ENCODE peak calls at places on chromosomes 12 and 14, in six cellular contexts. One of them, this sample, is unnamed.
A peak's percentile ranks its signal among the peaks of the same experiment; 100 is the strongest.

GRCh38 chr14:61466249-61466904 is 145.0 kb downstream of the PRKCH start:
- ATAC-seq in upper lobe of left lung: peak; percentile 73
- ATAC-seq in HepG2: no peak
- ATAC-seq in GM12878: no peak
- ATAC-seq in HCT116: no peak
- ATAC-seq in K562: no peak
- ATAC-seq in this sample: peak; percentile 72

GRCh38 chr12:5904441-5904840 is 40.6 kb downstream of the ANO2 start:
- ATAC-seq in upper lobe of left lung: no peak
- ATAC-seq in HepG2: no peak
- ATAC-seq in GM12878: no peak
- ATAC-seq in HCT116: no peak
- ATAC-seq in K562: no peak
- ATAC-seq in this sample: no peak

GRCh38 chr12:75842119-75842518 is 189.5 kb downstream of the PHLDA1 start:
- ATAC-seq in upper lobe of left lung: no peak
- ATAC-seq in HepG2: no peak
- ATAC-seq in GM12878: no peak
- ATAC-seq in HCT116: no peak
- ATAC-seq in K562: no peak
- ATAC-seq in this sample: no peak

GRCh38 chr14:53517276-53517960 is 364.3 kb upstream of the DDHD1 start:
- ATAC-seq in upper lobe of left lung: no peak
- ATAC-seq in HepG2: no peak
- ATAC-seq in GM12878: no peak
- ATAC-seq in HCT116: no peak
- ATAC-seq in K562: no peak
- ATAC-seq in this sample: no peak

GRCh38 chr12:132423251-132424117 is 66.5 kb upstream of the FBRSL1 start:
- ATAC-seq in upper lobe of left lung: no peak
- ATAC-seq in HepG2: peak; percentile 55
- ATAC-seq in GM12878: peak; percentile 54
- ATAC-seq in HCT116: peak; percentile 73
- ATAC-seq in K562: peak; percentile 87
- ATAC-seq in this sample: no peak

GRCh38 chr14:53190938-53191337 is 37.8 kb upstream of the DDHD1 start:
- ATAC-seq in upper lobe of left lung: no peak
- ATAC-seq in HepG2: no peak
- ATAC-seq in GM12878: peak; percentile 71
- ATAC-seq in HCT116: no peak
- ATAC-seq in K562: no peak
- ATAC-seq in this sample: no peak

GRCh38 chr12:6767592-6768384 is 1.6 kb downstream of the PTMS start:
- ATAC-seq in upper lobe of left lung: no peak
- ATAC-seq in HepG2: peak; percentile 45
- ATAC-seq in GM12878: no peak
- ATAC-seq in HCT116: no peak
- ATAC-seq in K562: peak; percentile 2
- ATAC-seq in this sample: no peak

GRCh38 chr12:51369581-51369980 is 21.6 kb downstream of the GALNT6 start:
- ATAC-seq in upper lobe of left lung: no peak
- ATAC-seq in HepG2: no peak
- ATAC-seq in GM12878: no peak
- ATAC-seq in HCT116: no peak
- ATAC-seq in K562: no peak
- ATAC-seq in this sample: no peak

GRCh38 chr12:51403744-51404143 is 12.5 kb upstream of the GALNT6 start:
- ATAC-seq in upper lobe of left lung: peak; percentile 63
- ATAC-seq in HepG2: no peak
- ATAC-seq in GM12878: no peak
- ATAC-seq in HCT116: no peak
- ATAC-seq in K562: no peak
- ATAC-seq in this sample: no peak

GRCh38 chr14:87745507-87746118 is 247.4 kb downstream of the GALC start:
- ATAC-seq in upper lobe of left lung: no peak
- ATAC-seq in HepG2: peak; percentile 84
- ATAC-seq in GM12878: peak; percentile 83
- ATAC-seq in HCT116: no peak
- ATAC-seq in K562: no peak
- ATAC-seq in this sample: no peak

GRCh38 chr14:85634205-85634604 is 104.3 kb downstream of the FLRT2 start:
- ATAC-seq in upper lobe of left lung: no peak
- ATAC-seq in HepG2: no peak
- ATAC-seq in GM12878: no peak
- ATAC-seq in HCT116: no peak
- ATAC-seq in K562: no peak
- ATAC-seq in this sample: no peak

GRCh38 chr14:52596861-52597260 is 44.2 kb downstream of the GPR137C start:
- ATAC-seq in upper lobe of left lung: no peak
- ATAC-seq in HepG2: no peak
- ATAC-seq in GM12878: no peak
- ATAC-seq in HCT116: no peak
- ATAC-seq in K562: no peak
- ATAC-seq in this sample: no peak

GRCh38 chr14:51726166-51726899 is 74.6 kb downstream of the FRMD6 start:
- ATAC-seq in upper lobe of left lung: no peak
- ATAC-seq in HepG2: no peak
- ATAC-seq in GM12878: no peak
- ATAC-seq in HCT116: no peak
- ATAC-seq in K562: no peak
- ATAC-seq in this sample: no peak

GRCh38 chr12:113461666-113462065 is 10.0 kb downstream of the LHX5 start:
- ATAC-seq in upper lobe of left lung: no peak
- ATAC-seq in HepG2: peak; percentile 60
- ATAC-seq in GM12878: peak; percentile 69
- ATAC-seq in HCT116: peak; percentile 73
- ATAC-seq in K562: peak; percentile 84
- ATAC-seq in this sample: no peak

GRCh38 chr12:54680374-54680773 is 32.2 kb upstream of the DCD start:
- ATAC-seq in upper lobe of left lung: peak; percentile 8
- ATAC-seq in HepG2: peak; percentile 93
- ATAC-seq in GM12878: peak; percentile 94
- ATAC-seq in HCT116: peak; percentile 98
- ATAC-seq in K562: peak; percentile 96
- ATAC-seq in this sample: no peak

DNA sequence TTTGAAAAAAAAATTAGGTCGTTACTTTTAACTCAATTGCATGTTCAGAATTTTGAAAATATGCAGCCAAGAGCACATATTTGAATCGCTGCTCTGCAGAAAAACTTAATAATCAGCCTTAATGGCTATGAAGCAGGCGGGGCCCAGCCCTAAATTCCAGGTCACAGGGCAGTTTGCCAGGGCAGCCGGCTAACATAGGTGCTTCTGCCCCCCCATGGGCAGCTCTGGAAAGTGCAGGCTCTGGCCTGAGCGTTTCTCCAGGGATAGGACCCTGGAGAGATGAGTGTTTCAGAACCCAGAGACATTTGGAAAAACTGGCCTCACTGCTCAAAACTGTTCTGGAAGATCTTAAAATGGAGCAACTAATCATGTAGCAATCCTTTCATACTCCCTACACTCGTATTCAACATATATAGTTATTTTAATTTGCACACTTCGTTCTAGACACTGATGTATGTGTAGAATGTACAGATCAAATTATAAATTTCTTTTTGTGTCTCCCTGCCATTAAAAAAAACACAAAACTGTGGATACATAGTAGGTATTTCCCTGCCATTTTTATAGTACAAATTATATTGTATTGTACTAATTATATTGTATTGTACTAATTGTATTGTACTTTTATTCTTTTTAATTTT is 26.0 kb upstream of the PTGR2 start:
- ATAC-seq in upper lobe of left lung: peak; percentile 95
- ATAC-seq in HepG2: peak; percentile 92
- ATAC-seq in GM12878: peak; percentile 88
- ATAC-seq in HCT116: peak; percentile 96
- ATAC-seq in K562: peak; percentile 97
- ATAC-seq in this sample: peak; percentile 95
- TF ChIP-seq POLR2AphosphoS5 in upper lobe of left lung: no peak
- TF ChIP-seq POLR2AphosphoS5 in HepG2: no peak
- TF ChIP-seq POLR2AphosphoS5 in GM12878: no peak
- TF ChIP-seq POLR2AphosphoS5 in HCT116: no peak
- TF ChIP-seq POLR2AphosphoS5 in K562: no peak
- TF ChIP-seq POLR2AphosphoS5 in this sample: peak; percentile 92

DNA sequence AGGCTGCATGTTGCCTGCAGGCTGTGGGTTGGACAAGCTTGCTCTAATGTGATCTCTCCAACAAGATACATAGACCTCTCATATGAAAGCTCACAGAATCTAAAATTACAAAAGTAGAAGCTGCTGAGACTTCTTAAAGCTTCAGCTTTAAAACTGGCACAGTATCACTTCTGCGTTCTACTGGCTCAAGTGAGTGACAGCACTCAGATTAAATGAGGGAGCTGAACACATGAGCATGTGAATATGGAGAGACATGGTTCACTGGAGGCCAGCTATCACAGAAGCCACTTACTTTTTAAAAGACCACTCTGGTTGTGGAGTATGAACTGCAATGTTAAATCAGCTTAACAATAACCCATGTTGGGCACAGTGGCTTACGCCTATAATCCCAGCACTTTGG is 29.1 kb upstream of the ANO6 start:
- ATAC-seq in upper lobe of left lung: no peak
- ATAC-seq in HepG2: no peak
- ATAC-seq in GM12878: no peak
- ATAC-seq in HCT116: no peak
- ATAC-seq in K562: no peak
- ATAC-seq in this sample: no peak
- TF ChIP-seq POLR2A in upper lobe of left lung: no peak
- TF ChIP-seq POLR2A in HepG2: no peak
- TF ChIP-seq POLR2A in GM12878: no peak
- TF ChIP-seq POLR2A in HCT116: no peak
- TF ChIP-seq POLR2A in K562: no peak
- TF ChIP-seq POLR2A in this sample: no peak

GRCh38 chr14:32545858-32546210 is 216.7 kb downstream of the AKAP6 start:
- ATAC-seq in upper lobe of left lung: no peak
- ATAC-seq in HepG2: no peak
- ATAC-seq in GM12878: no peak
- ATAC-seq in HCT116: no peak
- ATAC-seq in K562: no peak
- ATAC-seq in this sample: no peak
- H3K9me3 ChIP-seq in upper lobe of left lung: no peaks in the 10 kb centered on the region
- H3K9me3 ChIP-seq in HepG2: no peaks in the 10 kb centered on the region
- H3K9me3 ChIP-seq in GM12878: no peaks in the 10 kb centered on the region
- H3K9me3 ChIP-seq in HCT116: no peaks in the 10 kb centered on the region
- H3K9me3 ChIP-seq in K562: no peaks in the 10 kb centered on the region
- H3K9me3 ChIP-seq in this sample: no peaks in the 10 kb centered on the region

GRCh38 chr12:26751179-26751578 is 81.8 kb downstream of the ITPR2 start:
- ATAC-seq in upper lobe of left lung: no peak
- ATAC-seq in HepG2: no peak
- ATAC-seq in GM12878: no peak
- ATAC-seq in HCT116: no peak
- ATAC-seq in K562: no peak
- ATAC-seq in this sample: no peak

GRCh38 chr12:26748412-26748740 is 84.6 kb downstream of the ITPR2 start:
- ATAC-seq in upper lobe of left lung: no peak
- ATAC-seq in HepG2: no peak
- ATAC-seq in GM12878: peak; percentile 21
- ATAC-seq in HCT116: no peak
- ATAC-seq in K562: no peak
- ATAC-seq in this sample: no peak

GRCh38 chr12:26749781-26750180 is 83.2 kb downstream of the ITPR2 start:
- ATAC-seq in upper lobe of left lung: no peak
- ATAC-seq in HepG2: no peak
- ATAC-seq in GM12878: peak; percentile 85
- ATAC-seq in HCT116: no peak
- ATAC-seq in K562: no peak
- ATAC-seq in this sample: no peak

GRCh38 chr12:26750531-26751171 is 82.3 kb downstream of the ITPR2 start:
- ATAC-seq in upper lobe of left lung: no peak
- ATAC-seq in HepG2: no peak
- ATAC-seq in GM12878: peak; percentile 72
- ATAC-seq in HCT116: no peak
- ATAC-seq in K562: no peak
- ATAC-seq in this sample: no peak

DNA sequence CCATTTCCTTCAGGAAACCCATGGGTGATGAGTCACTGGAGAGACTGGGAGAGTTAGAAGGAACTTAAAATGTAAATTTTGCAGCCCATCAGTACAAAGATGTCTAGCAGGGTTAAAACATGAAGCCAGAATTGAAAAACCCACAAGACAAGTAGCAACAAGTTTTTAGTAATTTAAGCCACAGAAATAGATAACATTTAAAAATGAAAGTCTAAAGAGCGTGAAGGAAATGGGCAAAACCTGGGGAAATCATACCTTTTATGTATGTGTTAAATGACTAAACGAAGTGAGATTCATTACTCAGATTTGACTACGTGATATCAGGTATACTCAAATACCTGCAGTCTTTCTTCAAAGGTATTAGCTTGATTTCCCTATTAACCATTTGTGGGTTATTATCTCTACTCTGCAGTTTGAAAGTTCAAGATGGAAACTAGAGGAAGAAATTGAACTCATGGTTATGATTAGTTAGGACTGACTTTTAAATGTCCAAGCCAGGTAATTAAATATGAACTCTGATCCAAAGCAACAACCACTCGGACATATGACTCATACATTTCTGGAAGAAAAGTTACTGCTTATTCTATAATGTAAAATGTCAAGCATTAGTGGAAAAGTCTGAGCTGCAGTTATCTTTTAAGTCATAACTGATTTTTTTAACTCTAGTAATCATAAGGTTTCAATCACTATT is 84.1 kb downstream of the ITPR2 start:
- ATAC-seq in upper lobe of left lung: no peak
- ATAC-seq in HepG2: no peak
- ATAC-seq in GM12878: peak; percentile 56
- ATAC-seq in HCT116: no peak
- ATAC-seq in K562: no peak
- ATAC-seq in this sample: no peak
- TF ChIP-seq POLR2AphosphoS5 in upper lobe of left lung: no peak
- TF ChIP-seq POLR2AphosphoS5 in HepG2: no peak
- TF ChIP-seq POLR2AphosphoS5 in GM12878: no peak
- TF ChIP-seq POLR2AphosphoS5 in HCT116: no peak
- TF ChIP-seq POLR2AphosphoS5 in K562: no peak
- TF ChIP-seq POLR2AphosphoS5 in this sample: no peak

GRCh38 chr14:68908860-68909259 is 70.2 kb downstream of the ACTN1 start:
- ATAC-seq in upper lobe of left lung: no peak
- ATAC-seq in HepG2: no peak
- ATAC-seq in GM12878: no peak
- ATAC-seq in HCT116: no peak
- ATAC-seq in K562: no peak
- ATAC-seq in this sample: peak; percentile 21

GRCh38 chr14:68905107-68905895 is 73.8 kb downstream of the ACTN1 start:
- ATAC-seq in upper lobe of left lung: no peak
- ATAC-seq in HepG2: no peak
- ATAC-seq in GM12878: no peak
- ATAC-seq in HCT116: no peak
- ATAC-seq in K562: no peak
- ATAC-seq in this sample: no peak

GRCh38 chr14:68906439-68906838 is 72.7 kb downstream of the ACTN1 start:
- ATAC-seq in upper lobe of left lung: no peak
- ATAC-seq in HepG2: no peak
- ATAC-seq in GM12878: no peak
- ATAC-seq in HCT116: no peak
- ATAC-seq in K562: no peak
- ATAC-seq in this sample: no peak

GRCh38 chr14:68910540-68910939 is 68.6 kb downstream of the ACTN1 start:
- ATAC-seq in upper lobe of left lung: no peak
- ATAC-seq in HepG2: no peak
- ATAC-seq in GM12878: peak; percentile 54
- ATAC-seq in HCT116: no peak
- ATAC-seq in K562: no peak
- ATAC-seq in this sample: no peak

GRCh38 chr14:68908201-68908600 is 70.9 kb downstream of the ACTN1 start:
- ATAC-seq in upper lobe of left lung: no peak
- ATAC-seq in HepG2: no peak
- ATAC-seq in GM12878: no peak
- ATAC-seq in HCT116: no peak
- ATAC-seq in K562: no peak
- ATAC-seq in this sample: peak; percentile 18
- TF ChIP-seq POLR2A in upper lobe of left lung: no peak
- TF ChIP-seq POLR2A in HepG2: no peak
- TF ChIP-seq POLR2A in GM12878: no peak
- TF ChIP-seq POLR2A in HCT116: no peak
- TF ChIP-seq POLR2A in K562: no peak
- TF ChIP-seq POLR2A in this sample: no peak